ENCODE peak calls at places on chromosomes 7 and 10, in five cellular contexts. A, Z, B, E and L are unnamed samples.

GRCh38 chr7:6409091-6409490 is 38.7 kb downstream of the DAGLB start:
- DNase-seq in E (no peak), A (no peak), Z (no peak), B (no peak), L (no peak)

GRCh38 chr7:71753959-71754652 is 622.2 kb downstream of the GALNT17 start:
- DNase-seq in Z (no peak), B (no peak), A (no peak), E (no peak), L (no peak)

GRCh38 chr7:30965372-30965771 is 1.6 kb downstream of the GHRHR start:
- DNase-seq in B (no peak), Z (no peak), E (no peak), A (no peak), L (no peak)

GRCh38 chr10:132469197-132469942 is 68.2 kb upstream of the INPP5A start:
- DNase-seq in A (no peak), E (no peak), B (no peak), Z (peak), L (no peak)

GRCh38 chr10:52639652-52640051 is 132.9 kb downstream of the MBL2 start:
- DNase-seq in Z (no peak), A (no peak), B (no peak), E (no peak), L (no peak)

GRCh38 chr10:99339077-99339476 is 9.9 kb downstream of the CNNM1 start:
- DNase-seq in E (no peak), Z (no peak), B (no peak), A (no peak), L (no peak)

GRCh38 chr7:23712368-23713284 is 2.6 kb downstream of the STK31 start:
- DNase-seq in A (no peak), B (peak), E (peak), Z (no peak), L (no peak)

GRCh38 chr7:86469680-86470295 is 173.9 kb upstream of the GRM3 start:
- DNase-seq in A (peak), Z (no peak), E (no peak), B (no peak), L (peak)

GRCh38 chr7:106114735-106115383 is 2.7 kb upstream of the SYPL1 start:
- DNase-seq in E (no peak), A (no peak), Z (no peak), B (peak), L (no peak)

GRCh38 chr10:31399171-31399570 is 80.2 kb downstream of the ZEB1 start:
- DNase-seq in Z (no peak), B (no peak), E (no peak), A (no peak), L (no peak)

GRCh38 chr10:71984798-71985388 is 20.7 kb downstream of the CHST3 start:
- DNase-seq in E (no peak), A (no peak), B (no peak), Z (no peak), L (no peak)

GRCh38 chr10:116521424-116522305 is 24.1 kb upstream of the PNLIP start:
- DNase-seq in Z (no peak), E (peak), B (no peak), A (peak), L (no peak)

GRCh38 chr10:79404231-79404609 is 41.2 kb downstream of the ZCCHC24 start:
- DNase-seq in E (peak), A (no peak), Z (peak), B (no peak), L (no peak)

GRCh38 chr7:23415198-23415597 is 55.1 kb downstream of the IGF2BP3 start:
- DNase-seq in E (no peak), A (no peak), Z (no peak), B (no peak), L (no peak)

GRCh38 chr7:131008840-131009651 is 275.0 kb upstream of the KLF14 start:
- DNase-seq in Z (no peak), E (no peak), B (no peak), A (no peak), L (no peak)

GRCh38 chr7:131010714-131011436 is 276.9 kb upstream of the KLF14 start:
- DNase-seq in E (no peak), Z (no peak), B (no peak), A (no peak), L (no peak)

GRCh38 chr7:131004371-131004770 is 270.4 kb upstream of the KLF14 start:
- DNase-seq in A (no peak), E (no peak), Z (no peak), B (no peak), L (no peak)

GRCh38 chr7:131010029-131010705 is 276.2 kb upstream of the KLF14 start:
- DNase-seq in Z (no peak), E (no peak), A (no peak), B (no peak), L (no peak)

DNA sequence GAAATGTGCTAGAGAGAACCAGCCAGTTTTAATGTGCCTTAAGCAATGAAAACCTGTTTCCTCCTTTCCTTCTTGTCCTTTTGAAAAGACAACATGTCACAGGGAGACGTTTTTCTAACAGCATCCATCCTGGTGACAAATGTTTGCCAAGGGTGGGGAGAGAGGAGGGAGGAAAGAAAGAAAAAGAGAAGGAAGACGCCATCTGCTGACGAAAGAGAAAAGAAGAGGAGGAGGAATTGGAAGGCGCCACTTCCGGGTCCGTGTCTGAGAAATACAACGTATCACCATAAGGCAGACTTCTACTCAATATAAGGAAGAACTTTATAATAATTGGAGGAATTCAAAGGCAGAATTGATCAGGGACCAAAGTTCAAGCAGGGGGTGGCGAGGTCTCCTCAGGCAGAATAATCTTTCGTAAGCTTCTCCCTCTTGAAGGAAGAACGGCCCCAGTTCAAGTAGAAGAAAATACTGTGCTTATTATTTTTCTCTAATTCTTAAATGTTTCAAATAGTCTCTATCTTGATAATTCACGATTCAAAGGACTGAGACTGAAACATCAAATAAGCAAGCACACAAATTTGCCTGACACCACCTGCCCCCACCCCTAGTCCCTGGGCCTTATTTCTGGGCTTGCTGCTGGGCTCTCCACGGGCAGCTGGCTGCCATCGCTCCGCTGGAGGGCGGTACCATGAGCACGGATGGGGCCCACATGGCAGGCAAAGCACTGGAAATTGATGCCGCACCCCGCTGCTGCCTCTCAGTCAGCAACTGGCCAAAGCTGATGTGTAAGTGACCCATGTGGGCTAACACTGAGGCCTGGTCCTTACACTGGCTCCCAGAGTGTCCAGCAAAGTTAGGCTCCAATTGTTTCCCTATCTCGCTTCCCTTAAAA is 273.7 kb upstream of the KLF14 start:
- DNase-seq in E (no peak), A (peak), Z (no peak), B (peak), L (no peak)
- H3K4me3 ChIP-seq in E (no peak), A (no peak), Z (no peak), B (no peak), L (no peak)

GRCh38 chr7:148964510-148965267 is 63.6 kb downstream of the PDIA4 start:
- DNase-seq in A (no peak), Z (no peak), E (no peak), B (no peak), L (no peak)

GRCh38 chr7:148963583-148964509 is 64.5 kb downstream of the PDIA4 start:
- DNase-seq in B (no peak), Z (no peak), E (no peak), A (peak), L (no peak)

GRCh38 chr7:148962823-148963582 is 65.3 kb downstream of the PDIA4 start:
- DNase-seq in E (peak), B (peak), A (peak), Z (no peak), L (no peak)

GRCh38 chr7:148962515-148962822 is 65.8 kb downstream of the PDIA4 start:
- DNase-seq in E (no peak), B (no peak), Z (no peak), A (no peak), L (no peak)

GRCh38 chr7:148967032-148967372 is 61.3 kb downstream of the PDIA4 start:
- DNase-seq in B (no peak), A (no peak), E (no peak), Z (no peak), L (no peak)
- H3K4me3 ChIP-seq in B (peak), A (peak), E (no peak), Z (peak), L (no peak)

GRCh38 chr10:113920819-113921345 is 66.4 kb downstream of the NHLRC2 start:
- DNase-seq in E (no peak), A (no peak), Z (no peak), B (no peak), L (no peak)
- H3K4me3 ChIP-seq in E (no peak), A (no peak), Z (no peak), B (no peak), L (no peak)

GRCh38 chr7:151018421-151019129 is 5.7 kb downstream of the ATG9B start:
- DNase-seq in B (peak), E (no peak), Z (no peak), A (no peak), L (no peak)

GRCh38 chr7:151017370-151017952 is 6.8 kb downstream of the ATG9B start:
- DNase-seq in B (no peak), E (no peak), A (no peak), Z (no peak), L (no peak)

GRCh38 chr7:151017953-151018420 is 6.3 kb downstream of the ATG9B start:
- DNase-seq in A (peak), B (peak), Z (peak), E (no peak), L (no peak)

GRCh38 chr7:151020231-151020630 is 4.1 kb downstream of the ATG9B start:
- DNase-seq in Z (no peak), B (no peak), A (no peak), E (no peak), L (no peak)

DNA sequence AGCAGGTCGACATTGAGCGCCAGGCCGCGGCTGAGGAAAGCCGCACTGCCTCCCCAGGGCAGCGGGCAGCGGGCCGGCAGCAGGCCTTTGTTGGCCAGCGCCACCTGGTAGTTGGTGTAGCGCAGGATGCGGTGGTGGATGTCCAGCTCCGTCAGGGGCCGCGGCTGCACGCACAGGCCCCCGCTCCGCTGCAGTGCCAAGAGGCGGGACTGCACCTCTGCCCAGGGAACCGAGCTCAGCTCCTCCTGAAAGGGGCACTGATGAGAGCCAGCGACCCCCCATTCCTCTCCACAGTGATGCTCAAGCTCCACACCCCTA is 5.2 kb downstream of the ATG9B start:
- DNase-seq in B (no peak), Z (no peak), A (no peak), E (no peak), L (no peak)
- H3K4me3 ChIP-seq in B (peak), Z (peak), A (peak), E (no peak), L (no peak)

GRCh38 chr10:59176241-59177030 is at the start of gene PHYHIPL:
- DNase-seq in E (no peak), A (no peak), B (no peak), Z (peak), L (no peak)

GRCh38 chr10:59177031-59177861 is 803 bp downstream of the PHYHIPL start:
- DNase-seq in B (no peak), Z (no peak), A (peak), E (peak), L (peak)

GRCh38 chr10:59179027-59179426 is 2.6 kb downstream of the PHYHIPL start:
- DNase-seq in E (no peak), A (no peak), Z (no peak), B (no peak), L (no peak)

GRCh38 chr10:59175538-59176240 is 754 bp upstream of the PHYHIPL start:
- DNase-seq in A (no peak), Z (no peak), E (no peak), B (no peak), L (no peak)

DNA sequence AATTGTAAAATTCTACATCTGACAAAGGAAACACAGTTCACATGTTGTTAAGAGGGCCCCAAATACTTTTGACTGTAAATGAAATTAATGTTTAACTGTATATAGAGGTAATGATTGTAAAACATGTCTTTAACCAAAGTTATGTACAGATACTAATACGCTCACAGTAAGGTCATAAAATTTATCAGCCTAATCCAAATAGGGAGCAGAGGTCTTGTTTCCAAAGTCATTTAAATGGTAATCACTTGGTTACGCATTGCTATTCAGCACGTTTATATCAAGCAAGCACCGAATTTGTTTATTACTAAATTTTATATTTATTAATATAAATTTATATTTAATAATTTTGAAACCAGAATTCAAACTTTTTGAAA is 1.4 kb downstream of the PHYHIPL start:
- DNase-seq in Z (no peak), B (no peak), E (no peak), A (no peak), L (no peak)
- H3K4me3 ChIP-seq in Z (no peak), B (no peak), E (no peak), A (no peak), L (no peak)

GRCh38 chr7:108454317-108454673 is 1.9 kb downstream of the NRCAM start:
- DNase-seq in E (no peak), A (no peak), B (no peak), Z (no peak), L (no peak)
- H3K4me3 ChIP-seq in E (peak), A (no peak), B (peak), Z (no peak), L (peak)